ENCODE peak calls at places on chromosome 4, in five cellular contexts. J is H54, V is A549, E is IMR-90, H is K562. X is an unnamed sample.

GRCh38 chr4:25446611-25447010 is 69.5 kb downstream of the ANAPC4 start:
- DNase-seq in V (no peak), E (no peak), H (no peak), J (no peak), X (no peak)

GRCh38 chr4:71009796-71010588 is 16.5 kb downstream of the DCK start:
- DNase-seq in J (no peak), H (peak; percentile 62), V (peak; percentile 26), E (peak; percentile 56), X (no peak)

GRCh38 chr4:121936101-121936500 is 15.8 kb downstream of the TRPC3 start:
- DNase-seq in J (no peak), H (no peak), E (peak; percentile 39), V (no peak), X (no peak)

GRCh38 chr4:932713-933070 is 432 bp downstream of the TMEM175 start:
- DNase-seq in V (no peak), H (peak; percentile 66), J (no peak), E (peak; percentile 23), X (no peak)

GRCh38 chr4:182188622-182189021 is 54.6 kb upstream of the TENM3 start:
- DNase-seq in J (no peak), H (no peak), E (peak; percentile 54), V (no peak), X (no peak)

GRCh38 chr4:53956053-53956452 is 108.4 kb downstream of the CHIC2 start:
- DNase-seq in J (no peak), E (no peak), V (no peak), H (no peak), X (no peak)

GRCh38 chr4:10456270-10457254 is 664 bp downstream of the ZNF518B start:
- DNase-seq in H (peak; percentile 66), E (peak; percentile 56), V (peak; percentile 56), J (no peak), X (no peak)

GRCh38 chr4:83191026-83191425 is 76.5 kb upstream of the PLAC8 start:
- DNase-seq in V (no peak), E (no peak), J (no peak), H (no peak), X (no peak)

GRCh38 chr4:84606645-84607044 is 23.7 kb downstream of the CDS1 start:
- DNase-seq in H (no peak), J (no peak), V (no peak), E (no peak), X (no peak)

GRCh38 chr4:128056396-128056795 is 4.7 kb upstream of the LARP1B start:
- DNase-seq in V (no peak), H (no peak), E (no peak), J (no peak), X (no peak)

GRCh38 chr4:127140306-127140705 is 492.5 kb upstream of the INTU start:
- DNase-seq in E (peak; percentile 60), J (no peak), V (peak; percentile 20), H (no peak), X (no peak)

GRCh38 chr4:26085581-26085980 is 171.6 kb downstream of the SMIM20 start:
- DNase-seq in H (no peak), E (no peak), J (no peak), V (no peak), X (no peak)

GRCh38 chr4:101211146-101211553 is 136.2 kb downstream of the PPP3CA start:
- DNase-seq in J (no peak), H (no peak), E (peak; percentile 58), V (peak; percentile 89), X (no peak)

GRCh38 chr4:68466185-68466584 is 18.9 kb downstream of the TMPRSS11E start:
- DNase-seq in V (peak; percentile 29), E (peak; percentile 68), H (no peak), J (peak; percentile 1), X (no peak)

GRCh38 chr4:175427751-175428150 is 384.3 kb downstream of the GPM6A start:
- DNase-seq in V (no peak), J (no peak), H (no peak), E (no peak), X (no peak)

GRCh38 chr4:98627883-98628282 is 30.5 kb downstream of the TSPAN5 start:
- DNase-seq in E (peak; percentile 81), V (no peak), J (no peak), H (no peak), X (no peak)

GRCh38 chr4:100644150-100644549 is 126.3 kb upstream of the EMCN start:
- DNase-seq in J (no peak), H (no peak), V (no peak), E (no peak), X (no peak)

GRCh38 chr4:182297659-182298058 is 54.5 kb downstream of the TENM3 start:
- DNase-seq in H (no peak), E (peak; percentile 80), J (peak; percentile 23), V (no peak), X (no peak)

GRCh38 chr4:184664445-184665210 is 15.1 kb downstream of the PRIMPOL start:
- DNase-seq in E (peak; percentile 18), J (no peak), H (peak; percentile 58), V (peak; percentile 29), X (no peak)

GRCh38 chr4:37389967-37390580 is 145.5 kb downstream of the NWD2 start:
- DNase-seq in V (peak; percentile 46), J (no peak), H (peak; percentile 59), E (peak; percentile 41), X (no peak)

GRCh38 chr4:150619032-150619431 is 37.1 kb downstream of the MAB21L2 start:
- DNase-seq in H (no peak), E (peak; percentile 6), V (no peak), J (no peak), X (no peak)

GRCh38 chr4:135277116-135277979 is 1075.8 kb upstream of the PABPC4L start:
- DNase-seq in V (no peak), J (no peak), E (peak; percentile 77), H (no peak), X (no peak)

GRCh38 chr4:182062936-182063335 is 180.3 kb upstream of the TENM3 start:
- DNase-seq in J (peak; percentile 22), V (no peak), E (peak; percentile 91), H (no peak), X (no peak)

GRCh38 chr4:89836031-89836777 is 757 bp downstream of the SNCA start:
- DNase-seq in E (no peak), H (peak; percentile 50), J (no peak), V (no peak), X (no peak)

GRCh38 chr4:156805696-156806095 is 165.9 kb downstream of the PDGFC start:
- DNase-seq in E (no peak), V (no peak), J (no peak), H (no peak), X (no peak)

GRCh38 chr4:8127051-8127798 is 31.4 kb downstream of the ABLIM2 start:
- DNase-seq in V (no peak), H (no peak), J (no peak), E (no peak), X (no peak)
- TF ChIP-seq POLR2A in V (no peak), H (no peak), J (no peak), E (no peak), X (no peak)

GRCh38 chr4:158946825-158947224 is 156.1 kb upstream of the RAPGEF2 start:
- DNase-seq in J (no peak), E (no peak), V (no peak), H (no peak), X (no peak)
- TF ChIP-seq POLR2A in J (no peak), E (no peak), V (no peak), H (no peak), X (no peak)

GRCh38 chr4:125315571-125316390 is 1.0 kb downstream of the FAT4 start:
- DNase-seq in H (no peak), V (peak; percentile 36), E (peak; percentile 54), J (no peak), X (peak; percentile 14)

GRCh38 chr4:125313497-125313896 is 1.3 kb upstream of the FAT4 start:
- DNase-seq in H (peak; percentile 72), J (no peak), V (peak; percentile 78), E (peak; percentile 94), X (no peak)

GRCh38 chr4:125313989-125314602 is 659 bp upstream of the FAT4 start:
- DNase-seq in E (peak; percentile 8), H (no peak), J (no peak), V (no peak), X (no peak)

GRCh38 chr4:125316391-125316780 is 1.6 kb downstream of the FAT4 start:
- DNase-seq in H (no peak), V (peak; percentile 24), E (no peak), J (no peak), X (peak; percentile 25)

DNA sequence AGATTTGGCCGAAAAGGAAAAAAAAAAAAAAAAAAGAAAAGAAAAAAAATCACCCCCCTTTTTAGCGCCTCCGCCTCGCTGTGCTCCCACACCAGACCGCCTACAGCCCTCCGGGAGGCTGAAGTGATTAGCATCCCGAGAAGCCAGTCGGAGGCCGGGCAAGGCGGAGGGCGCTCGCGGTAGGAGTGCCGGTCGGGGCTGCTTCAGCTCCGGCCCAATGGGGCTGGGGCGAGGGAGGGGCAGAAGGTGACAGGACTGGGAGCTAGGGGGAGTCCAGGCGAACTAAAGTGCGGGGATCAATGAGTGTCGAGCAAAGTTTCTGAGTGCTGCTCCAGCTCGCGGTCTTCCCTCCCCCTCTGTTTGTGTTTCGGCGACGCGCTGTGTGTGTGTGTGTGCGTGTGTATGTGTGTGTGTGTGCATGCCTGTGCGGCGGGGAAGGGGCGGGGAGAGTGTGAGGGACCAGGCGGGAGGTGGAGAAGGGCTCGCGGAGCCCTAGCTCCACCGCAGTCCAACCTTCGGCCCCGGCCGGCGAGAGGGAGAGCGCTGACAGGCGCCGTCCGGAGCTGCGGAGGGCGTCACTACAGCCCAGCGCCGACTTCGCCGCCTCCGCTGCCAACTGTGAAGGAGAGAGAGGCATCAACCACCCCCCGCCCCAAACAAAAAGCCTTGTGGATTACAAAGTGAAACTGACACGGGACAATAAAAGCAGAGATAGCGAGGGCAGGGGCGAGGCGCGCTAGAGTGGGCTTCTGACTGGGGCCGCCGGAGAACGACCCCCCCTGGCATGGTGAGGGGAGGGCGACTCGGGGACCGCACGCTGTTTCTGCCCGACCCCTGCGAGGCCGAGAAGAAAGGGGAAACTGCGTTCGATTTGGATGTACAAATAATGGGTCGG is at the start of gene FAT4:
- DNase-seq in J (peak; percentile 58), V (peak; percentile 88), E (peak; percentile 97), H (peak; percentile 32), X (peak; percentile 89)
- TF ChIP-seq POLR2A in J (peak; percentile 73), V (peak; percentile 13), E (no peak), H (no peak), X (peak; percentile 85)

GRCh38 chr4:186566068-186566467 is 10.7 kb upstream of the MTNR1A start:
- DNase-seq in J (no peak), H (no peak), E (no peak), V (no peak), X (no peak)

GRCh38 chr4:186569533-186570192 is 14.3 kb upstream of the MTNR1A start:
- DNase-seq in E (no peak), H (no peak), J (no peak), V (no peak), X (no peak)

DNA sequence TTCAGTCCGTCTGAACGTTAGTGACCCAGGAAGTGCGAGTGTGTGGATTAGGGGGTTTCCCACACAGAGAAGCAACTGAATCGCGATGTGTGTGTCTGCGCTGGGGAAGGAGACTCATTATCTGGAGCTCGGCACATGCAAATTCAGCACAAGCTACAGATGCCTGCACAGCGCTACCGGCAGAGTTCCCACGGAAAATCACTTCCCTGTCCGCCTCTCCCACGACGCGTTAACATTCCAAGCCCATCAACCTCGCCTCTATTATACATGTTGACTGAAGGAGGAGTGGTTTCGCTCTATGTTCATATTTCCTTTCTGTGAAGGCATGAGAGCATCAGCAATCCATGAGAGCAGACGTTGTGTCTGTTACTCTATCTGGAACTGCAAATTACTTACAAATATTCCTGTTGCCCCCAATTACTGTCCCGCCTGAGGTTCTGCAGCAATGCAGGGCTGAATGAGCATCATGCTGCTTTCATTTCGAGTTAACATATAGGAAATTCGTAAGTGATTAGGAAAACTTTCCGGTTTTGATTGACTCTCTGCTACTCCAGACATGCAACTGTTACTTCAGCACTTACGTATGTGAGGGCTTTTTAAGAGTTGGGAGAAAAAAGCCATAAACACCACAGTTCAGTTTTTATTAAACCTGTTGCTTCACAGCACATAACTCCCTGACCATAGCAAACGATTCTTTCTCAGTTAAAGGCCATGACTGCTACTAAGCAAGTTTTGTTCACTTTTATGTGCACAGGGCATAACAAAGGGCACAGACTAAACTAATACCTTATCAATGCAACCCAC is 15.0 kb upstream of the MTNR1A start:
- DNase-seq in E (peak; percentile 79), H (no peak), V (peak; percentile 12), J (no peak), X (no peak)
- TF ChIP-seq POLR2A in E (no peak), H (no peak), V (no peak), J (no peak), X (no peak)

X was measured in tibial nerve.